ENCODE peak calls at places on chromosomes 6 and 20, in six cellular contexts. S is WTC11; R is stimulated activated CD8-positive, alpha-beta memory T cell treated with anti-CD3 and anti-CD28 coated beads, Interleukin-12 subunit alpha, Interleukin-12 subunit beta, amount 100 ng/mL, for 1 hour; O is NCI-H774; N is activated T-cell treated with anti-CD3 and anti-CD28 coated beads for 4 hours; U is GM23248. B is an unnamed sample.

GRCh38 chr6:157613011-157613522 is 210.0 kb upstream of the SNX9 start:
- DNase-seq in R (no peak), U (peak), S (no peak), O (no peak), N (no peak), B (peak)

GRCh38 chr6:169048185-169048584 is 205.5 kb downstream of the THBS2 start:
- DNase-seq in O (no peak), N (no peak), R (no peak), S (no peak), U (no peak), B (no peak)

GRCh38 chr20:33028875-33029274 is 2.6 kb upstream of the BPIFB6 start:
- DNase-seq in U (no peak), N (no peak), O (no peak), S (no peak), R (no peak), B (no peak)

GRCh38 chr6:80457044-80457933 is 350.8 kb downstream of the BCKDHB start:
- DNase-seq in S (no peak), O (no peak), U (peak), N (no peak), R (no peak), B (no peak)

GRCh38 chr20:32966382-32966781 is 37.9 kb downstream of the SUN5 start:
- DNase-seq in U (no peak), R (no peak), O (no peak), S (no peak), N (no peak), B (no peak)

GRCh38 chr20:35579196-35579595 is 36.4 kb upstream of the SPAG4 start:
- DNase-seq in O (no peak), S (no peak), N (no peak), U (no peak), R (no peak), B (no peak)

GRCh38 chr6:16637635-16638034 is 123.6 kb downstream of the ATXN1 start:
- DNase-seq in N (no peak), R (no peak), S (no peak), O (no peak), U (peak), B (no peak)

GRCh38 chr6:36666726-36667591 is 11.6 kb upstream of the CDKN1A start:
- DNase-seq in N (no peak), R (no peak), U (peak), S (peak), O (peak), B (peak)

GRCh38 chr6:168640738-168641137 is 199.8 kb downstream of the SMOC2 start:
- DNase-seq in S (no peak), O (no peak), R (no peak), N (no peak), U (no peak), B (no peak)

GRCh38 chr6:131015630-131016263 is 47.3 kb downstream of the EPB41L2 start:
- DNase-seq in U (peak), N (no peak), S (no peak), O (no peak), R (no peak), B (no peak)

GRCh38 chr6:14476793-14477531 is 359.4 kb downstream of the CD83 start:
- DNase-seq in S (no peak), R (no peak), O (no peak), N (no peak), U (peak), B (no peak)

GRCh38 chr6:83615025-83615999 is 93.6 kb downstream of the SNAP91 start:
- DNase-seq in O (peak), N (no peak), S (no peak), R (no peak), U (peak), B (no peak)

GRCh38 chr6:46684771-46685170 is 2.9 kb upstream of the TDRD6 start:
- DNase-seq in O (no peak), U (peak), R (no peak), N (no peak), S (no peak), B (no peak)

GRCh38 chr20:17648782-17649730 is 33.0 kb downstream of the RRBP1 start:
- DNase-seq in O (peak), S (peak), U (no peak), N (peak), R (peak), B (no peak)

GRCh38 chr6:157249756-157250155 is 73.6 kb downstream of the TMEM242 start:
- DNase-seq in U (no peak), O (no peak), N (no peak), S (no peak), R (no peak), B (no peak)

GRCh38 chr6:106883808-106884262 is 90.7 kb downstream of the CD24 start:
- DNase-seq in S (no peak), U (no peak), R (no peak), N (no peak), O (peak), B (peak)

GRCh38 chr20:36873498-36874189 is 2.3 kb upstream of the TLDC2 start:
- DNase-seq in U (no peak), R (no peak), O (no peak), S (no peak), N (no peak), B (no peak)

GRCh38 chr20:4795394-4795793 is 73.7 kb downstream of the PRND start:
- DNase-seq in S (no peak), N (peak), U (peak), O (no peak), R (no peak), B (peak)

GRCh38 chr6:129683606-129684322 is 26.2 kb downstream of the ARHGAP18 start:
- DNase-seq in R (peak), U (peak), O (no peak), N (peak), S (no peak), B (peak)

GRCh38 chr20:19975901-19976300 is 41.3 kb upstream of the NAA20 start:
- DNase-seq in O (no peak), U (peak), R (no peak), N (no peak), S (no peak), B (no peak)

GRCh38 chr20:46348972-46349741 is 40.9 kb upstream of the CDH22 start:
- DNase-seq in N (no peak), S (peak), O (peak), U (peak), R (no peak), B (no peak)

GRCh38 chr20:46192376-46192944 is 74.3 kb downstream of the CD40 start:
- DNase-seq in O (no peak), R (no peak), S (no peak), N (no peak), U (no peak), B (no peak)

GRCh38 chr6:159981171-159981571 is 12.3 kb downstream of the IGF2R start:
- DNase-seq in R (no peak), O (no peak), N (peak), U (no peak), S (no peak), B (no peak)

GRCh38 chr6:28267695-28268059 is 734 bp downstream of the ZSCAN26 start:
- DNase-seq in U (no peak), S (no peak), R (no peak), O (no peak), N (no peak), B (no peak)

GRCh38 chr6:143374014-143374413 is 76.5 kb downstream of the ADAT2 start:
- DNase-seq in N (no peak), U (no peak), R (no peak), S (no peak), O (no peak), B (no peak)

GRCh38 chr6:46953921-46954320 is 32.2 kb upstream of the ADGRF5 start:
- DNase-seq in N (no peak), R (no peak), U (no peak), S (no peak), O (no peak), B (no peak)

GRCh38 chr6:135210632-135211305 is 29.7 kb downstream of the MYB start:
- DNase-seq in S (no peak), U (no peak), R (no peak), N (no peak), O (no peak), B (no peak)

GRCh38 chr6:90677440-90677839 is 90.6 kb upstream of the MAP3K7 start:
- DNase-seq in S (no peak), O (no peak), N (no peak), R (no peak), U (no peak), B (no peak)

GRCh38 chr20:6635034-6635736 is 132.3 kb upstream of the BMP2 start:
- DNase-seq in N (no peak), R (no peak), O (no peak), S (no peak), U (no peak), B (no peak)

GRCh38 chr6:44867561-44868334 is 460.4 kb upstream of the RUNX2 start:
- DNase-seq in S (no peak), N (no peak), U (no peak), O (no peak), R (no peak), B (no peak)

GRCh38 chr6:6918216-6918983 is 189.4 kb upstream of the RREB1 start:
- DNase-seq in R (no peak), O (no peak), U (peak), S (no peak), N (peak), B (peak)

B was measured in HL-60.